ENCODE peak calls at places on chromosomes 1 and 21, in five cellular contexts. J is HCT116, B is IMR-90, H is cardiac muscle cell, S is Panc1. I is an unnamed sample. For H3K27me3, the result is how much of the 10 kb centered on the place peaks cover.

GRCh38 chr1:61952675-61953074 is 210.4 kb downstream of the PATJ start:
- DNase-seq in S (no peak), J (no peak), H (no peak), B (no peak), I (no peak)

GRCh38 chr1:54987830-54988705 is 7.6 kb downstream of the TMEM61 start:
- DNase-seq in S (no peak), H (peak), B (peak), J (no peak), I (no peak)

GRCh38 chr21:28793043-28793442 is 199.6 kb downstream of the LTN1 start:
- DNase-seq in S (no peak), H (peak), J (no peak), B (peak), I (no peak)

GRCh38 chr1:98327151-98327918 is 334.2 kb upstream of the SNX7 start:
- DNase-seq in B (peak), J (no peak), S (no peak), H (peak), I (no peak)

GRCh38 chr1:193322218-193322617 is 135.8 kb upstream of the B3GALT2 start:
- DNase-seq in S (no peak), B (peak), J (peak), H (peak), I (no peak)

GRCh38 chr1:109391626-109392025 is 6.1 kb downstream of the SORT1 start:
- DNase-seq in J (no peak), H (no peak), S (no peak), B (no peak), I (no peak)

GRCh38 chr21:27569091-27569490 is 602.2 kb upstream of the ADAMTS5 start:
- DNase-seq in J (no peak), H (no peak), S (no peak), B (peak), I (no peak)

GRCh38 chr1:151619489-151620093 is 7.7 kb downstream of the SNX27 start:
- DNase-seq in J (no peak), S (no peak), H (peak), B (peak), I (no peak)

GRCh38 chr1:183609313-183609712 is 19.1 kb upstream of the NCF2 start:
- DNase-seq in H (peak), S (no peak), J (no peak), B (peak), I (peak)

GRCh38 chr1:19074361-19074901 is 118.0 kb upstream of the IFFO2 start:
- DNase-seq in S (no peak), B (no peak), H (no peak), J (no peak), I (no peak)

GRCh38 chr1:170204121-170204520 is 58.4 kb downstream of the NTMT2 start:
- DNase-seq in H (no peak), J (no peak), B (no peak), S (no peak), I (no peak)

GRCh38 chr1:95041491-95042165 is 31.1 kb downstream of the ALG14 start:
- DNase-seq in B (peak), S (peak), H (peak), J (peak), I (peak)

GRCh38 chr1:218347316-218347712 is 2.2 kb downstream of the TGFB2 start:
- DNase-seq in J (no peak), H (peak), S (no peak), B (peak), I (no peak)

GRCh38 chr1:85496881-85497582 is 32.1 kb upstream of the DDAH1 start:
- DNase-seq in J (no peak), H (no peak), B (peak), S (no peak), I (no peak)

GRCh38 chr1:246497331-246497915 is 9.7 kb downstream of the SMYD3 start:
- DNase-seq in S (peak), B (peak), J (peak), H (peak), I (no peak)

GRCh38 chr1:53582211-53583020 is 123.2 kb downstream of the DMRTB1 start:
- DNase-seq in J (no peak), B (no peak), S (no peak), H (no peak), I (no peak)

GRCh38 chr21:38179504-38179900 is 77.3 kb upstream of the KCNJ15 start:
- DNase-seq in B (peak), H (no peak), S (no peak), J (no peak), I (no peak)

GRCh38 chr1:212595787-212596714 is 12.5 kb upstream of the ATF3 start:
- DNase-seq in H (peak), B (peak), S (peak), J (peak), I (no peak)

GRCh38 chr21:42164064-42164789 is 54.7 kb upstream of the ABCG1 start:
- DNase-seq in H (peak), S (no peak), B (no peak), J (peak), I (peak)

GRCh38 chr1:35557118-35557610 is at the start of gene KIAA0319L:
- DNase-seq in J (no peak), H (no peak), S (peak), B (peak), I (peak)

GRCh38 chr1:35557611-35558373 is at the start of gene NCDN:
- DNase-seq in J (peak), B (peak), S (peak), H (peak), I (peak)

GRCh38 chr1:35555212-35555584 is 2.0 kb downstream of the KIAA0319L start:
- DNase-seq in B (peak), J (no peak), S (no peak), H (no peak), I (no peak)

GRCh38 chr1:35555601-35556477 is 1.4 kb downstream of the KIAA0319L start:
- DNase-seq in J (no peak), B (peak), S (no peak), H (no peak), I (no peak)

GRCh38 chr1:35556494-35557117 is 597 bp downstream of the KIAA0319L start:
- DNase-seq in H (no peak), B (no peak), J (no peak), S (no peak), I (no peak)
- H3K4me3 ChIP-seq in H (peak), B (peak), J (peak), S (peak), I (peak)

GRCh38 chr1:24557711-24558121 is 1.8 kb downstream of the NCMAP start:
- DNase-seq in B (no peak), H (no peak), J (no peak), S (no peak), I (no peak)
- H3K27me3 ChIP-seq in B (under half), H (under half), J (under half), S (under half), I (half or more)

DNA sequence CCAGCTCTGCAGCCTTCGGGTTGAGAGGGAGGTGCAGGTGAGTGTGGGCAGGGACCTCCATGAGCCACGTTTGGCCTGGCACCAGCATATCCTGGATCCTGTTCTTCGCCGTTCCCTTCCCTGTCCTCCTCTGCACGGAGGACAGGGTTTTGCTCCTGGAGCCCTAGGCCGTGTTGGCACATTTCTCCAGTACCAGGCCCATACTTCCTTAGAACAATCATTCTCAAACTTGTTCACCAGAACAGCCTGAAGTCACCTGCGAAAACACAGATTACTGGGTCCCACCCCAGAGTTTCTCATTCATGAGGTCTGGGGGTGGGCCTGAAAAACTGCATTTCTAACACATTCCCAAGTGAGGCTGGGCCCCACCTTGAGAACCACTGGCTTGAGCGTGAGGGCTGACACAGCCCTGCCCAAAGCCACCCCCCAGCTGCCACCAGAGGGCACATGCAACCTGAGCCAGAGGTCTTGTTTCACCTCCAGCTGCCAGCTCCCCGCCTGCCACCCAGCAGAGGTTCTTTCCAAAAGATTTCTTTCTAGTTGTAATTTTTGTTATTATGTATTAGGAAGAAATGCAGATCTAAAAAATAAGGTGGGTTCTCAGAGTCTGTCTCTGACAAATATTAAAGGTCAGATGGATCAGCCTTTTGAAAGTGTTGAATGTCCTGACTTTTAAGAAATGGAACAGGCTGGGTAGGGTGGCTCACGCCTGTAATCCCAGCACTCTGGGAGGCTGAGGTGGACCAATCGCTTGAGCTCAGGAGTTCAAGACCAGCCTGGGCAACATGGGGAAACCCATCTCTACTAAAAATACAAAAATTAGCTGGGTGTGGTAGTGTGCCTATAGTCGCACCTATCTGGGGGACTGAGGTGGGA is 39.6 kb upstream of the LDLRAP1 start:
- DNase-seq in S (peak), J (peak), H (no peak), B (no peak), I (peak)
- H3K27ac ChIP-seq in S (no peak), J (no peak), H (no peak), B (peak), I (no peak)

GRCh38 chr1:182061597-182061996 is at the start of gene ZNF648:
- DNase-seq in S (no peak), J (no peak), H (no peak), B (no peak), I (no peak)
- H3K4me3 ChIP-seq in S (no peak), J (peak), H (no peak), B (no peak), I (no peak)

DNA sequence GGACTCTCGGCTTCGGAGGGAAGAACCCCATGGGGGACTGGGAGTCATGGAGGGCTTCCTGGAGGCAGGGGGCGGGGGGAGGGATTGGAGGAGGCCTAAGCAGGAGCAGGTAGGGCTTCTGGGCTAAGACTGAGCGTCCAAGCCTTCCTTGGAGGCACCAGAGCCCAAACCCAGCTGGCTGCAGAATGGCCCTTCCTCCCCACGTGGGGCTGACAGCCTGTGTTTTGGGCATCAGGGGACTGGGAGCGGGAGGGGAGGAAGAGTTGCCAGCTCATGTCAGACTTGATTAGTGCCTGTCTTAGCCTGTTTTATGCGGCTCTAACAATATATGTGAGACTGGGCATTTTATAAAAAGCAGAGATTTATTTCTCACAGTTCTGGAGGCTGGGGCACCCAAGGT is 38.9 kb downstream of the AJAP1 start:
- DNase-seq in J (no peak), S (no peak), H (no peak), B (no peak), I (no peak)
- H3K27me3 ChIP-seq in J (under half), S (under half), H (under half), B (under half), I (half or more)

GRCh38 chr1:162070825-162071224 is 1.3 kb downstream of the NOS1AP start:
- DNase-seq in S (no peak), B (no peak), J (no peak), H (no peak), I (no peak)
- H3K27ac ChIP-seq in S (peak), B (no peak), J (no peak), H (no peak), I (no peak)